ENCODE peak calls at places on chromosomes 1 and 21, in eight cellular contexts. Z, O, H, X, I, M, Q and N are unnamed samples.

GRCh38 chr1:8431028-8431427 is 113.1 kb downstream of the SLC45A1 start:
- DNase-seq in I (no peak), Z (no peak), M (no peak), Q (no peak), X (no peak), H (no peak), O (no peak), N (no peak)

GRCh38 chr1:14570514-14570913 is 28.0 kb upstream of the KAZN start:
- DNase-seq in Q (no peak), H (no peak), Z (no peak), M (no peak), O (no peak), X (no peak), I (no peak), N (no peak)

GRCh38 chr1:41673355-41673754 is 188.9 kb upstream of the EDN2 start:
- DNase-seq in Q (no peak), X (no peak), O (no peak), H (no peak), M (no peak), I (no peak), Z (no peak), N (no peak)

GRCh38 chr1:2946291-2946690 is 75.0 kb upstream of the ACTRT2 start:
- DNase-seq in M (no peak), I (no peak), X (peak; percentile 54), H (no peak), O (no peak), Q (no peak), Z (no peak), N (no peak)

GRCh38 chr1:165697881-165698842 is at the start of gene ALDH9A1:
- DNase-seq in Z (peak; percentile 80), H (peak; percentile 92), M (peak; percentile 93), I (peak; percentile 82), O (peak; percentile 60), X (peak; percentile 95), Q (peak; percentile 61), N (peak; percentile 56)

GRCh38 chr1:201171063-201172036 is 17.1 kb upstream of the TMEM9 start:
- DNase-seq in H (peak; percentile 87), Q (peak; percentile 74), I (no peak), O (no peak), X (no peak), M (peak; percentile 33), Z (peak; percentile 15), N (no peak)

GRCh38 chr21:42229676-42230075 is 10.7 kb downstream of the ABCG1 start:
- DNase-seq in M (no peak), Q (no peak), X (no peak), H (no peak), O (no peak), I (no peak), Z (no peak), N (no peak)

GRCh38 chr1:94702440-94702810 is 117.7 kb upstream of the SLC44A3 start:
- DNase-seq in Q (no peak), X (no peak), M (peak; percentile 73), H (no peak), I (no peak), O (no peak), Z (no peak), N (no peak)

GRCh38 chr1:215665212-215665611 is 98.1 kb downstream of the KCTD3 start:
- DNase-seq in O (no peak), Q (no peak), Z (no peak), I (no peak), H (no peak), X (no peak), M (no peak), N (no peak)

GRCh38 chr1:224499204-224499603 is 64.6 kb upstream of the WDR26 start:
- DNase-seq in I (no peak), X (no peak), M (no peak), O (no peak), H (no peak), Z (no peak), Q (no peak), N (no peak)